ENCODE peak calls at places on chromosomes 1 and 21, in ten cellular contexts. D is fibroblast of the aortic adventitia, Y is AG10803, F is cardiac fibroblast, E is astrocyte of the cerebellum, X is activated B cell treated with CpG ODN at 0.5 μM for 24 hours, R is AG04450, T is Calu3, Q is choroid plexus epithelial cell, S is left ventricle myocardium inferior. N is an unnamed sample.

GRCh38 chr1:23370744-23371710 is 1.4 kb upstream of the ZNF436 start:
- DNase-seq in D (no peak), Y (no peak), F (peak), E (no peak), X (no peak), R (no peak), T (no peak), Q (peak), S (no peak), N (no peak)

GRCh38 chr1:22289251-22289995 is 146.5 kb upstream of the WNT4 start:
- DNase-seq in D (no peak), Y (no peak), F (peak), E (no peak), X (no peak), R (no peak), T (no peak), Q (peak), S (no peak), N (no peak)

GRCh38 chr1:179217943-179218507 is 11.5 kb downstream of the ABL2 start:
- DNase-seq in D (peak), Y (peak), F (peak), E (no peak), X (no peak), R (no peak), T (no peak), Q (peak), S (no peak), N (no peak)

GRCh38 chr1:202861420-202862121 is 27.4 kb downstream of the RABIF start:
- DNase-seq in D (peak), Y (peak), F (peak), E (peak), X (peak), R (peak), T (peak), Q (peak), S (peak), N (peak)

GRCh38 chr1:183697814-183698590 is 44.9 kb upstream of the APOBEC4 start:
- DNase-seq in D (no peak), Y (no peak), F (no peak), E (no peak), X (no peak), R (no peak), T (peak), Q (no peak), S (no peak), N (no peak)

GRCh38 chr1:187621961-187622360 is 793.2 kb downstream of the PLA2G4A start:
- DNase-seq in D (no peak), Y (no peak), F (peak), E (peak), X (no peak), R (no peak), T (no peak), Q (peak), S (no peak), N (no peak)

GRCh38 chr1:241518447-241519307 is 878 bp downstream of the FH start:
- DNase-seq in D (peak), Y (peak), F (peak), E (no peak), X (no peak), R (no peak), T (peak), Q (peak), S (no peak), N (peak)

GRCh38 chr1:211511947-211512346 is 20.0 kb upstream of the RD3 start:
- DNase-seq in D (peak), Y (no peak), F (peak), E (peak), X (no peak), R (no peak), T (no peak), Q (no peak), S (no peak), N (no peak)

GRCh38 chr1:39684313-39684664 is 6.9 kb downstream of the HPCAL4 start:
- DNase-seq in D (no peak), Y (no peak), F (no peak), E (no peak), X (no peak), R (no peak), T (no peak), Q (no peak), S (no peak), N (no peak)

GRCh38 chr21:31991356-31992331 is 118.8 kb downstream of the HUNK start:
- DNase-seq in D (no peak), Y (no peak), F (no peak), E (no peak), X (no peak), R (no peak), T (no peak), Q (no peak), S (no peak), N (no peak)

GRCh38 chr1:85087659-85088407 is 39.5 kb upstream of the MCOLN3 start:
- DNase-seq in D (no peak), Y (no peak), F (no peak), E (no peak), X (no peak), R (no peak), T (no peak), Q (peak), S (no peak), N (no peak)

GRCh38 chr1:114610546-114611245 is 29.3 kb upstream of the BCAS2 start:
- DNase-seq in D (peak), Y (no peak), F (peak), E (no peak), X (no peak), R (no peak), T (no peak), Q (peak), S (no peak), N (no peak)

GRCh38 chr1:182163821-182164223 is 102.3 kb upstream of the ZNF648 start:
- DNase-seq in D (no peak), Y (peak), F (no peak), E (no peak), X (no peak), R (no peak), T (no peak), Q (no peak), S (peak), N (no peak)

GRCh38 chr1:66399888-66400529 is 133.9 kb upstream of the SGIP1 start:
- DNase-seq in D (no peak), Y (peak), F (no peak), E (no peak), X (no peak), R (no peak), T (no peak), Q (peak), S (no peak), N (no peak)

GRCh38 chr1:30257742-30258380 is 465.5 kb downstream of the MATN1 start:
- DNase-seq in D (no peak), Y (no peak), F (no peak), E (no peak), X (no peak), R (no peak), T (no peak), Q (no peak), S (no peak), N (no peak)

GRCh38 chr1:151615711-151616504 is 4.1 kb downstream of the SNX27 start:
- DNase-seq in D (no peak), Y (no peak), F (no peak), E (no peak), X (no peak), R (no peak), T (no peak), Q (no peak), S (no peak), N (no peak)

GRCh38 chr1:27966402-27967105 is 6.8 kb downstream of the XKR8 start:
- DNase-seq in D (no peak), Y (no peak), F (no peak), E (no peak), X (no peak), R (no peak), T (peak), Q (no peak), S (no peak), N (no peak)

GRCh38 chr1:204479387-204480136 is 15.0 kb downstream of the PIK3C2B start:
- DNase-seq in D (no peak), Y (no peak), F (no peak), E (no peak), X (no peak), R (no peak), T (peak), Q (no peak), S (no peak), N (no peak)

GRCh38 chr1:119676571-119677206 is 28.6 kb upstream of the ZNF697 start:
- DNase-seq in D (peak), Y (no peak), F (peak), E (no peak), X (no peak), R (no peak), T (no peak), Q (peak), S (no peak), N (no peak)
- TF ChIP-seq CTCF in D (peak), Y (peak), F (no peak), E (no peak), X (no peak), R (no peak), T (no peak), Q (peak), S (no peak), N (no peak)

DNA sequence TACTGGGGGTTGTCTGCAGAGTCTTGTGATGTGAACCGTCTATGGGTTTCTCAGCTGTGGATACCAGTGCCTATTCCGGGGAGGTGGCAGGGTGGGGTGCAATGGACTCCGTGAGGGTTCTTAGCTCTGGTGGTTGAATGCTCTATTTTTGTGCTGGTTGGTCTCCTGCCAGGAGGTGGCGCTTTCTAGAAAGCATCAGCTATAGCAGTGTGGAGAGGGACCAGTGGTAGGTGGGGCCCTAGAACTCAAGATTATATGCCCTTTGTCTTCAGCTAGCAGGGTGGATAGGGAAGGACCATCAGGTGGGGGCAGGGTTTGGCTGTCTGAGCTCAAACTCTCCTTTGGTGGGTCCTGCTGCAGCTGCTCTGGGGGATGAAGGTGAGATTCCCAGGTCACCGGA is 127.3 kb upstream of the PLD5 start:
- DNase-seq in D (no peak), Y (no peak), F (no peak), E (no peak), X (no peak), R (no peak), T (peak), Q (no peak), S (no peak), N (no peak)
- TF ChIP-seq CTCF in D (no peak), Y (no peak), F (no peak), E (no peak), X (no peak), R (no peak), T (no peak), Q (no peak), S (peak), N (no peak)

GRCh38 chr1:1084028-1084371 is 9.9 kb upstream of the RNF223 start:
- DNase-seq in D (no peak), Y (no peak), F (no peak), E (no peak), X (no peak), R (no peak), T (no peak), Q (no peak), S (no peak), N (no peak)

GRCh38 chr1:1080951-1081310 is 6.8 kb upstream of the RNF223 start:
- DNase-seq in D (no peak), Y (no peak), F (no peak), E (no peak), X (no peak), R (no peak), T (no peak), Q (no peak), S (no peak), N (no peak)

GRCh38 chr1:1081311-1082238 is 7.5 kb upstream of the RNF223 start:
- DNase-seq in D (no peak), Y (no peak), F (no peak), E (no peak), X (no peak), R (no peak), T (no peak), Q (no peak), S (peak), N (peak)

GRCh38 chr1:1083181-1084027 is 9.3 kb upstream of the RNF223 start:
- DNase-seq in D (no peak), Y (no peak), F (no peak), E (no peak), X (no peak), R (no peak), T (no peak), Q (no peak), S (peak), N (peak)

GRCh38 chr1:1082239-1083180 is 8.4 kb upstream of the RNF223 start:
- DNase-seq in D (no peak), Y (no peak), F (no peak), E (no peak), X (no peak), R (no peak), T (no peak), Q (no peak), S (peak), N (peak)
- TF ChIP-seq CTCF in D (no peak), Y (no peak), F (no peak), E (no peak), X (no peak), R (no peak), T (no peak), Q (no peak), S (no peak), N (no peak)

DNA sequence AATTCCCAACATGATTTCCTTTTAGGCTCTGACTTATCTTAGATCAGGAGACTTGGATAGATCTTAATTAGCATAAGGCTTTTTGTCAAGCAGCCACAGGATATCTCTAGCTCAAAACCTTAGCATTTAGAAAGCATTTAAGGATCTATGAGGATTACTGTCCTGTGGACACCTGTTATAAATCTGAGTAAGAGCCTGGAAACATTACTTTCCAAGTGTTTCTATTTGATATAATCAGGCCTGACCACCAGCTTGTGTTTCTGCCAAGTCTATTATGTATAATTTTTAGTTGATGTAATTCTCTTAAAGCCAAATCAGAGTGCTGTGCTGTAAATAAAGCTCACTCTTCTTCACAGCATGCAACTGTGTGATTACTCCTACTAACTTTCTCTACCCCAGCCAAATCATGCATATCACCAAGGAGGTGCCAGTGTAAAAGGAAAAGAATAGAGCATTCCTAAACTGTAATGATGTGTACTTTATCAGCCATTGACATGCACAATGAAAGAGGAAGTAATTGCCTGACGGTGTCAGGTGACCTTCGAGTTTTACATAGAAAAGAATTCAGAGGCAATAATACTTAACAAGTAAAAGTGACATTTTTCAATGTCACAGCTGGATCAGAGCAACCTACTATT is 309.9 kb upstream of the PRMT6 start:
- DNase-seq in D (no peak), Y (no peak), F (no peak), E (peak), X (no peak), R (no peak), T (no peak), Q (no peak), S (no peak), N (no peak)
- TF ChIP-seq CTCF in D (no peak), Y (no peak), F (no peak), E (no peak), X (no peak), R (no peak), T (no peak), Q (no peak), S (no peak), N (no peak)

DNA sequence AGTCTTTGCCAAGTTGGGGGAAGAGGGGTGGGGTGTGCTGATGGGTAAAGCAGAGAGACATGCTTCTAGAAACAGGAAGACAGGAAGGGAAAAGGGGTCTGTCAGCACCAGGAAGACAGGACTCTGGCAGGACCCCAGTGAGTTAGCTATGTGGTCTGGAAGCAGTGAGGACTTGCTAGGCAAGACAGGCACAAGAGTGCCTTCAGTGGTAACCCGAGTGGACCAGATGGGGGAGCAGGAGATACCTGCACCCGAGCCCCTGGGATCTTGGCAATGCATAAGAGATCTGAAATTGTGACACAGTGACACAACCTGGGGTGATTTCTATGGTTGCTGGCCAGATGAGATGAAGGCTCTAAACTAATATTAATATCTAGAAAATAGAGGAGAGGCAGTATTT is 7.0 kb downstream of the TLR5 start:
- DNase-seq in D (no peak), Y (no peak), F (no peak), E (no peak), X (no peak), R (no peak), T (no peak), Q (no peak), S (no peak), N (no peak)
- TF ChIP-seq CTCF in D (no peak), Y (no peak), F (no peak), E (no peak), X (no peak), R (no peak), T (no peak), Q (no peak), S (no peak), N (no peak)

GRCh38 chr1:155227261-155228095 is 19.0 kb downstream of the MTX1 start:
- DNase-seq in D (peak), Y (peak), F (peak), E (peak), X (peak), R (peak), T (peak), Q (peak), S (peak), N (peak)
- TF ChIP-seq CTCF in D (no peak), Y (no peak), F (no peak), E (no peak), X (no peak), R (no peak), T (no peak), Q (no peak), S (no peak), N (no peak)

GRCh38 chr1:95309031-95309459 is 75.0 kb downstream of the RWDD3 start:
- DNase-seq in D (peak), Y (peak), F (peak), E (peak), X (no peak), R (no peak), T (peak), Q (peak), S (no peak), N (no peak)
- TF ChIP-seq CTCF in D (peak), Y (peak), F (peak), E (peak), X (no peak), R (peak), T (peak), Q (peak), S (peak), N (peak)

DNA sequence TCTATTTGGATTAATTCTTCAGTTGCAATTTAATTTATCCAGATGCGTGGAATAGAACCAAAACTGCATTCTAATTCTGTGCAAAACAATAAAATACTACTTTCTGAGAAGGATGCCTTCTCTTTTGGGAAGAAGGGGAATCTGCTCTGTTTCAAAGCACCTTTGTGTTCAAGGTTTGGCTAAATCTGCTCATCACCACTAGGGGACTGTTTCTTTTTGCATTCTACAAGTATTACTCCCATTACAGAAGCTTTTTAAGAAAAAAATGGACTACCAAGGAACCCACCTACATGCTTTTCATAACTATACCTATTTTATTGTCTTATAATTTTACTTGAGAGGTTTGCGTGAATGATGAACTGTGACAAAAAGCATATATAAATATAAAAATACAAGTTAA is 18.2 kb downstream of the MRPS6 start:
- DNase-seq in D (no peak), Y (no peak), F (peak), E (no peak), X (no peak), R (no peak), T (no peak), Q (no peak), S (no peak), N (no peak)
- TF ChIP-seq CTCF in D (peak), Y (peak), F (peak), E (peak), X (no peak), R (peak), T (no peak), Q (peak), S (peak), N (peak)

GRCh38 chr1:14367444-14367843 is 231.0 kb upstream of the KAZN start:
- DNase-seq in D (no peak), Y (no peak), F (no peak), E (no peak), X (no peak), R (no peak), T (no peak), Q (no peak), S (no peak), N (no peak)

GRCh38 chr1:14365226-14365994 is 233.1 kb upstream of the KAZN start:
- DNase-seq in D (peak), Y (no peak), F (peak), E (no peak), X (no peak), R (no peak), T (no peak), Q (no peak), S (no peak), N (no peak)

GRCh38 chr1:14369526-14370213 is 228.8 kb upstream of the KAZN start:
- DNase-seq in D (no peak), Y (peak), F (no peak), E (no peak), X (no peak), R (no peak), T (no peak), Q (no peak), S (no peak), N (no peak)

GRCh38 chr1:14363707-14364413 is 234.6 kb upstream of the KAZN start:
- DNase-seq in D (no peak), Y (peak), F (no peak), E (no peak), X (no peak), R (no peak), T (no peak), Q (no peak), S (no peak), N (no peak)

DNA sequence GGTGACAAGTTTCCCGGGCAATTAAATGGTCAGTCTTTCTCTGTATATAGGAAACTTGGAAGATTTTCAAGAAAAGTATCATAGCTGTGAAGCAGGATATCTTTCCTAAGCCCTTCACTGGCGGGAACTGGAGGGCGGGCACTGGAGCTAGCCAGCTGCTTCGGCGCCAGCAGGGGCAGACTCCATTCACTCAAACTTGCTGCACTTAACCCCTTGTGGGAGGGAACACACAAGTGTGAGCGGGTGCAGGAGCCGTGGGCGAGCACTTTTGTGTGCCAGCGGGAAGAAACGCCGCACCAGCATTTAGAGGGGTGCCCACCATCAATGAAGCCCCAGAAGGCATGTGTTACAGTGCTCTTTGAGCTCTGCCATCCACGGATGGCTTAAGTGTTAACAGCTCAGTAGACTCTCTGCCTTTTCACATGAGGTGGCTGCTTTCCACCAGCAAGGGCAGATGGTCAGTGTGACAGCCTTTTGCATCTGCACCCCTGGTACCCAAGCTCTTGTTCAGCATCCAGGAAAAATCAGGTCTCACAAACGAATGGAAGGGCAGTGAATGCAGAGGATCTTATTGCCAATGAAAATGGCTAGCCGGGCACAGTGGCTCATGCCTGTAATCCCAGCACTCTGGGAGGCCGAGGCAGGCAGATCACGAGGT is 232.0 kb upstream of the KAZN start:
- DNase-seq in D (peak), Y (no peak), F (peak), E (peak), X (no peak), R (no peak), T (no peak), Q (peak), S (peak), N (no peak)
- TF ChIP-seq CTCF in D (peak), Y (peak), F (no peak), E (peak), X (no peak), R (no peak), T (no peak), Q (peak), S (no peak), N (no peak)